ENCODE peak calls at places on chromosome X, in nine cellular contexts. One of them, this sample, is unnamed.

GRCh38 chrX:153349952-153350351 is 16.0 kb downstream of the ZNF275 start:
- DNase-seq in K562: no peak
- DNase-seq in PC-3: no peak
- DNase-seq in H9: no peak
- DNase-seq in hepatocyte: no peak
- DNase-seq in astrocyte: no peak
- DNase-seq in HCT116: no peak
- DNase-seq in endothelial cell of umbilical vein: no peak
- DNase-seq in IMR-90: no peak
- DNase-seq in this sample: no peak

GRCh38 chrX:12702509-12703091 is 88.6 kb upstream of the PRPS2 start:
- DNase-seq in IMR-90: no peak
- DNase-seq in PC-3: peak; percentile 48
- DNase-seq in astrocyte: no peak
- DNase-seq in hepatocyte: no peak
- DNase-seq in endothelial cell of umbilical vein: peak; percentile 1
- DNase-seq in K562: peak; percentile 8
- DNase-seq in H9: no peak
- DNase-seq in HCT116: peak; percentile 3
- DNase-seq in this sample: no peak

GRCh38 chrX:143664302-143664701 is 28.4 kb upstream of the SLITRK4 start:
- DNase-seq in K562: no peak
- DNase-seq in IMR-90: no peak
- DNase-seq in HCT116: no peak
- DNase-seq in hepatocyte: peak; percentile 42
- DNase-seq in endothelial cell of umbilical vein: no peak
- DNase-seq in H9: no peak
- DNase-seq in PC-3: peak; percentile 53
- DNase-seq in astrocyte: no peak
- DNase-seq in this sample: peak; percentile 37

GRCh38 chrX:49029876-49030275 is 13.3 kb downstream of the TFE3 start:
- DNase-seq in PC-3: peak; percentile 35
- DNase-seq in K562: no peak
- DNase-seq in HCT116: peak; percentile 37
- DNase-seq in endothelial cell of umbilical vein: no peak
- DNase-seq in astrocyte: no peak
- DNase-seq in IMR-90: no peak
- DNase-seq in hepatocyte: peak; percentile 55
- DNase-seq in H9: peak; percentile 88
- DNase-seq in this sample: no peak

GRCh38 chrX:281166-281999 is at the start of gene PLCXD1:
- DNase-seq in endothelial cell of umbilical vein: no peak
- DNase-seq in H9: peak; percentile 97
- DNase-seq in IMR-90: peak; percentile 36
- DNase-seq in astrocyte: no peak
- DNase-seq in PC-3: no peak
- DNase-seq in HCT116: no peak
- DNase-seq in hepatocyte: peak; percentile 89
- DNase-seq in K562: peak; percentile 85
- DNase-seq in this sample: peak; percentile 28

GRCh38 chrX:118665204-118665603 is 62.2 kb upstream of the IL13RA1 start:
- DNase-seq in H9: no peak
- DNase-seq in hepatocyte: no peak
- DNase-seq in endothelial cell of umbilical vein: no peak
- DNase-seq in IMR-90: no peak
- DNase-seq in PC-3: no peak
- DNase-seq in K562: no peak
- DNase-seq in HCT116: no peak
- DNase-seq in astrocyte: no peak
- DNase-seq in this sample: no peak

GRCh38 chrX:11968470-11968869 is 169.8 kb upstream of the FRMPD4 start:
- DNase-seq in hepatocyte: peak; percentile 20
- DNase-seq in endothelial cell of umbilical vein: no peak
- DNase-seq in IMR-90: peak; percentile 21
- DNase-seq in PC-3: peak; percentile 81
- DNase-seq in HCT116: no peak
- DNase-seq in H9: no peak
- DNase-seq in astrocyte: peak; percentile 65
- DNase-seq in K562: no peak
- DNase-seq in this sample: no peak

GRCh38 chrX:41684138-41684537 is 4.6 kb upstream of the GPR34 start:
- DNase-seq in endothelial cell of umbilical vein: peak; percentile 85
- DNase-seq in PC-3: peak; percentile 6
- DNase-seq in HCT116: no peak
- DNase-seq in IMR-90: peak; percentile 12
- DNase-seq in astrocyte: no peak
- DNase-seq in H9: no peak
- DNase-seq in K562: no peak
- DNase-seq in hepatocyte: no peak
- DNase-seq in this sample: no peak

GRCh38 chrX:107831071-107831470 is 5.4 kb downstream of the MID2 start:
- DNase-seq in IMR-90: no peak
- DNase-seq in endothelial cell of umbilical vein: no peak
- DNase-seq in PC-3: no peak
- DNase-seq in K562: no peak
- DNase-seq in H9: no peak
- DNase-seq in astrocyte: no peak
- DNase-seq in HCT116: no peak
- DNase-seq in hepatocyte: no peak
- DNase-seq in this sample: no peak

GRCh38 chrX:1433646-1434357 is 18.9 kb downstream of the ASMTL start:
- DNase-seq in K562: no peak
- DNase-seq in endothelial cell of umbilical vein: no peak
- DNase-seq in hepatocyte: no peak
- DNase-seq in astrocyte: no peak
- DNase-seq in IMR-90: no peak
- DNase-seq in HCT116: no peak
- DNase-seq in H9: no peak
- DNase-seq in PC-3: no peak
- DNase-seq in this sample: no peak

GRCh38 chrX:106897259-106897658 is 5.9 kb downstream of the RIPPLY1 start:
- DNase-seq in hepatocyte: no peak
- DNase-seq in IMR-90: peak; percentile 63
- DNase-seq in K562: no peak
- DNase-seq in endothelial cell of umbilical vein: no peak
- DNase-seq in H9: no peak
- DNase-seq in PC-3: peak; percentile 51
- DNase-seq in HCT116: no peak
- DNase-seq in astrocyte: peak; percentile 52
- DNase-seq in this sample: peak; percentile 68

GRCh38 chrX:127243654-127244053 is 424.1 kb downstream of the PRR32 start:
- DNase-seq in H9: no peak
- DNase-seq in IMR-90: no peak
- DNase-seq in K562: no peak
- DNase-seq in astrocyte: no peak
- DNase-seq in HCT116: no peak
- DNase-seq in PC-3: no peak
- DNase-seq in endothelial cell of umbilical vein: no peak
- DNase-seq in hepatocyte: no peak
- DNase-seq in this sample: no peak

GRCh38 chrX:131572372-131573014 is 28.6 kb downstream of the OR13H1 start:
- DNase-seq in hepatocyte: peak; percentile 12
- DNase-seq in IMR-90: no peak
- DNase-seq in astrocyte: peak; percentile 30
- DNase-seq in endothelial cell of umbilical vein: no peak
- DNase-seq in H9: no peak
- DNase-seq in K562: no peak
- DNase-seq in HCT116: peak; percentile 37
- DNase-seq in PC-3: peak; percentile 68
- DNase-seq in this sample: no peak

GRCh38 chrX:132786217-132786616 is 172.2 kb downstream of the HS6ST2 start:
- DNase-seq in astrocyte: peak; percentile 21
- DNase-seq in PC-3: peak; percentile 46
- DNase-seq in K562: no peak
- DNase-seq in IMR-90: no peak
- DNase-seq in endothelial cell of umbilical vein: no peak
- DNase-seq in H9: no peak
- DNase-seq in HCT116: no peak
- DNase-seq in hepatocyte: no peak
- DNase-seq in this sample: peak; percentile 2

GRCh38 chrX:53193093-53193492 is 31.9 kb downstream of the KDM5C start:
- DNase-seq in H9: no peak
- DNase-seq in hepatocyte: no peak
- DNase-seq in K562: no peak
- DNase-seq in endothelial cell of umbilical vein: no peak
- DNase-seq in HCT116: no peak
- DNase-seq in IMR-90: no peak
- DNase-seq in PC-3: no peak
- DNase-seq in astrocyte: no peak
- DNase-seq in this sample: no peak

GRCh38 chrX:9635368-9635767 is 130.3 kb downstream of the GPR143 start:
- DNase-seq in IMR-90: no peak
- DNase-seq in K562: no peak
- DNase-seq in PC-3: no peak
- DNase-seq in hepatocyte: no peak
- DNase-seq in H9: no peak
- DNase-seq in astrocyte: no peak
- DNase-seq in HCT116: no peak
- DNase-seq in endothelial cell of umbilical vein: no peak
- DNase-seq in this sample: no peak

GRCh38 chrX:9638871-9639270 is 126.8 kb downstream of the GPR143 start:
- DNase-seq in PC-3: no peak
- DNase-seq in hepatocyte: no peak
- DNase-seq in IMR-90: no peak
- DNase-seq in HCT116: no peak
- DNase-seq in K562: no peak
- DNase-seq in astrocyte: no peak
- DNase-seq in H9: no peak
- DNase-seq in endothelial cell of umbilical vein: peak; percentile 15
- DNase-seq in this sample: no peak

DNA sequence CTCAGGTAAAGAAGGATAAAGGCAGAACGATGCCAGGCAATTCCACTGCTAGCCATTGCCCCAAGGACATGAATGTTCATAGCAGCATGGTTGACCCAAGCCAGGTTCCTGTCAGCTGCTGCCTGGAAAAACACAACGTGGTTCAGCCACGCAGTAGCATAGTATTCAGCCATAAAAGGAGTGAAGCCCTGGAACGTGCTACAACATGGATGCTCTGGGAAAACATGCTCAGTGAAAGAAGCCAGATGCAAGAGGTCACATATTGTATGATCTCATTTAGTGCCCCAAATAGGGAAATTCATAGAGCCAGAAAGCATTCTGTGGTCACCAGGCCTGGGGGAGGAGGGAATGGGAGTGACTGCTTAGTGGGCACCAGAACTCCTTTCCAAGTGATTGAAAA is 129.8 kb downstream of the GPR143 start:
- DNase-seq in astrocyte: no peak
- DNase-seq in H9: no peak
- DNase-seq in HCT116: no peak
- DNase-seq in endothelial cell of umbilical vein: no peak
- DNase-seq in hepatocyte: no peak
- DNase-seq in IMR-90: peak; percentile 23
- DNase-seq in K562: no peak
- DNase-seq in PC-3: no peak
- DNase-seq in this sample: peak; percentile 19
- H3K4me1 ChIP-seq in astrocyte: no peaks in the 10 kb centered on the region
- H3K4me1 ChIP-seq in H9: peaks cover 6% of the 10 kb centered on the region
- H3K4me1 ChIP-seq in HCT116: no peaks in the 10 kb centered on the region
- H3K4me1 ChIP-seq in endothelial cell of umbilical vein: no peaks in the 10 kb centered on the region
- H3K4me1 ChIP-seq in hepatocyte: no peaks in the 10 kb centered on the region
- H3K4me1 ChIP-seq in IMR-90: peaks cover 2% of the 10 kb centered on the region
- H3K4me1 ChIP-seq in K562: no peaks in the 10 kb centered on the region
- H3K4me1 ChIP-seq in PC-3: no peaks in the 10 kb centered on the region
- H3K4me1 ChIP-seq in this sample: no peaks in the 10 kb centered on the region

DNA sequence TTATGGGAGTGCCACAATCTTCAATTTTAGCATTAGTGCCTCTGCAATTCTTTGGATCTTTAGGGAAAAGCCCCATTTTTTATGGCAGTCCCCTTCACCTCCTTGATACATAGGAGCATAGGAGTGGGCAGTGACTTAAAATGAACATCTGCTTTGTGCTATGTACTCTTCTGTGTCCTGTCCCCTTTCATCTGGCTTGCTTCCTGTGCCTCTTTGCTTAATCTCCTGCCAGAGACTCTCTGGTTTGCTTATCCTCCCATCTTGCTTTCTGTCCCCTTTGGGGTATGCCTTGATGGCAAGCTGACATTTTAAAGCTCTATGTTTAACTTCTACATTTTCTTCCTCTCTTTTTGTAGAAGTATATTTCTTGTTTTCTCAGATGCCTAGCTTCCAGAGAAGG is 12.3 kb downstream of the PGK1 start:
- DNase-seq in endothelial cell of umbilical vein: no peak
- DNase-seq in hepatocyte: no peak
- DNase-seq in H9: no peak
- DNase-seq in K562: no peak
- DNase-seq in IMR-90: no peak
- DNase-seq in HCT116: no peak
- DNase-seq in astrocyte: no peak
- DNase-seq in PC-3: no peak
- DNase-seq in this sample: no peak
- H4K20me1 ChIP-seq in endothelial cell of umbilical vein: no peaks in the 10 kb centered on the region
- H4K20me1 ChIP-seq in hepatocyte: peaks cover 25% of the 10 kb centered on the region
- H4K20me1 ChIP-seq in H9: peaks cover 2% of the 10 kb centered on the region
- H4K20me1 ChIP-seq in K562: peaks cover 35% of the 10 kb centered on the region
- H4K20me1 ChIP-seq in IMR-90: peaks cover 78% of the 10 kb centered on the region
- H4K20me1 ChIP-seq in HCT116: peaks cover 12% of the 10 kb centered on the region
- H4K20me1 ChIP-seq in astrocyte: peaks cover 55% of the 10 kb centered on the region
- H4K20me1 ChIP-seq in PC-3: peaks cover 87% of the 10 kb centered on the region
- H4K20me1 ChIP-seq in this sample: peaks cover 34% of the 10 kb centered on the region

DNA sequence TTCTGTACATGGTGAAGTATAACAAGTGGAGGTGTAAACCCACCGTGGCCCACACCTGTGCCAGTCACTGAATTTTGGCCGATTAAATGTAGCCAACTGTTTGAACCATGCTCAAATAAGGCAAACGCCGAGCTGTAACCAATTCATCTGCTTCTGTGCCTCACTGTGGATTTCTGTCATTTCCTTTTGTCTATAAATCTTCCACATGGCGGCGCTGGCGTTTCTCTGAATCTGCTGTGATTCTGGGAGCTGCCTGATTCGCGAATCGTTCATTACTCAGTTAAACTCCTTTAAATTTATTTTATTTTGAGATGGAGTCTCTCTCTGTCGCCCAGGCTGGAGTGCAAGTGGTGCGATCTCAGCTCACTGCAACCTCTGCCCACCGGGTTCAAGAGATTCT is 19.2 kb downstream of the SUPT20HL2 start:
- DNase-seq in IMR-90: no peak
- DNase-seq in astrocyte: no peak
- DNase-seq in H9: peak; percentile 75
- DNase-seq in hepatocyte: peak; percentile 34
- DNase-seq in endothelial cell of umbilical vein: peak; percentile 22
- DNase-seq in PC-3: peak; percentile 19
- DNase-seq in HCT116: no peak
- DNase-seq in K562: peak; percentile 12
- DNase-seq in this sample: peak; percentile 10
- H2AFZ ChIP-seq in IMR-90: no peak overlapping the region
- H2AFZ ChIP-seq in astrocyte: no peak overlapping the region
- H2AFZ ChIP-seq in H9: no peak overlapping the region
- H2AFZ ChIP-seq in hepatocyte: no peak overlapping the region
- H2AFZ ChIP-seq in endothelial cell of umbilical vein: no peak overlapping the region
- H2AFZ ChIP-seq in PC-3: no peak overlapping the region
- H2AFZ ChIP-seq in HCT116: no peak overlapping the region
- H2AFZ ChIP-seq in K562: no peak overlapping the region
- H2AFZ ChIP-seq in this sample: no peak overlapping the region

DNA sequence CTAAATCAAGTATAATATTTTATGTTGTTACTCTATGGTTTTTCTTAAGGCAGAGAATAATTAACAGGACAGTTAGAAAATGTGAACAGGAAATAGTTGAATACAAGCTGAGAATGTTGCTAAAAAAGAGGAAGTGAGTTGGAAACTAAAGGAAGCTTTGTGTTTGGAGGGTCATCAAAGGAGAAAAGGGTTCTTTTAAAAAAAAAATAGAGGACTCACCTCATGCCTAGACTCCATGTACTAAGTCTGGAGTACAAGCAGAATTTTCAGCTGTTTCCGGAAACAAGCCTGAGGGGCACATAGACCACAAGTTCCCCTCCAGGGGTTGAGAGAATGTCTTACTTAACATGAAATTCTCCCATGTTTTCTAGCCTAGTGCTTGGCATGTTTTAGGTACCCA is 20.1 kb upstream of the MAP7D3 start:
- DNase-seq in PC-3: no peak
- DNase-seq in H9: no peak
- DNase-seq in endothelial cell of umbilical vein: peak; percentile 36
- DNase-seq in astrocyte: no peak
- DNase-seq in K562: no peak
- DNase-seq in HCT116: no peak
- DNase-seq in IMR-90: no peak
- DNase-seq in hepatocyte: no peak
- DNase-seq in this sample: no peak
- H3K4me1 ChIP-seq in PC-3: no peaks in the 10 kb centered on the region
- H3K4me1 ChIP-seq in H9: no peaks in the 10 kb centered on the region
- H3K4me1 ChIP-seq in endothelial cell of umbilical vein: peaks cover 21% of the 10 kb centered on the region
- H3K4me1 ChIP-seq in astrocyte: no peaks in the 10 kb centered on the region
- H3K4me1 ChIP-seq in K562: no peaks in the 10 kb centered on the region
- H3K4me1 ChIP-seq in HCT116: no peaks in the 10 kb centered on the region
- H3K4me1 ChIP-seq in IMR-90: no peaks in the 10 kb centered on the region
- H3K4me1 ChIP-seq in hepatocyte: no peaks in the 10 kb centered on the region
- H3K4me1 ChIP-seq in this sample: peaks cover 7% of the 10 kb centered on the region

This sample was measured in GM23248.